ENCODE peak calls at places on chromosome 7, in five cellular contexts. O is lower lobe of right lung, Z is esophagus squamous epithelium, J is body of pancreas, R is adipocyte. L is an unnamed sample. For H3K9me3, the result is how much of the 10 kb centered on the place peaks cover.

GRCh38 chr7:84021292-84021898 is 173.2 kb downstream of the SEMA3A start:
- DNase-seq in O (no peak), Z (no peak), J (no peak), R (peak), L (no peak)

GRCh38 chr7:94436700-94437099 is 42.0 kb downstream of the COL1A2 start:
- DNase-seq in O (no peak), Z (no peak), J (no peak), R (no peak), L (no peak)

GRCh38 chr7:20596653-20597052 is 18.8 kb upstream of the ABCB5 start:
- DNase-seq in O (no peak), Z (no peak), J (no peak), R (peak), L (peak)

GRCh38 chr7:2369139-2369538 is 14.5 kb downstream of the EIF3B start:
- DNase-seq in O (no peak), Z (no peak), J (no peak), R (no peak), L (no peak)

GRCh38 chr7:8389898-8390642 is 43.3 kb upstream of the NXPH1 start:
- DNase-seq in O (no peak), Z (no peak), J (no peak), R (no peak), L (peak)

GRCh38 chr7:155449880-155450557 is 7.9 kb upstream of the EN2 start:
- DNase-seq in O (peak), Z (no peak), J (no peak), R (no peak), L (no peak)

GRCh38 chr7:132351858-132352539 is 224.3 kb downstream of the PLXNA4 start:
- DNase-seq in O (no peak), Z (no peak), J (no peak), R (no peak), L (no peak)

GRCh38 chr7:159158125-159158887 is 13.6 kb upstream of the VIPR2 start:
- DNase-seq in O (no peak), Z (no peak), J (no peak), R (no peak), L (no peak)

GRCh38 chr7:41925946-41926345 is 223.1 kb upstream of the INHBA start:
- DNase-seq in O (no peak), Z (no peak), J (no peak), R (no peak), L (no peak)

GRCh38 chr7:155344270-155344617 is 46.6 kb downstream of the INSIG1 start:
- DNase-seq in O (peak), Z (no peak), J (peak), R (no peak), L (no peak)

GRCh38 chr7:77202544-77202976 is 2.9 kb upstream of the FGL2 start:
- DNase-seq in O (no peak), Z (no peak), J (no peak), R (no peak), L (peak)

GRCh38 chr7:7977774-7978173 is 9.2 kb downstream of the GLCCI1 start:
- DNase-seq in O (no peak), Z (no peak), J (no peak), R (peak), L (no peak)

GRCh38 chr7:38881947-38882684 is 26.9 kb downstream of the VPS41 start:
- DNase-seq in O (no peak), Z (no peak), J (no peak), R (no peak), L (no peak)

GRCh38 chr7:69635572-69636190 is 37.4 kb downstream of the AUTS2 start:
- DNase-seq in O (no peak), Z (no peak), J (no peak), R (no peak), L (no peak)

GRCh38 chr7:18574235-18574540 is 78.6 kb downstream of the HDAC9 start:
- DNase-seq in O (no peak), Z (no peak), J (no peak), R (no peak), L (no peak)

GRCh38 chr7:26390016-26390415 is 98.4 kb downstream of the SNX10 start:
- DNase-seq in O (no peak), Z (no peak), J (no peak), R (no peak), L (no peak)

GRCh38 chr7:70588151-70588550 is 543.8 kb upstream of the GALNT17 start:
- DNase-seq in O (no peak), Z (no peak), J (no peak), R (no peak), L (no peak)

GRCh38 chr7:949021-949934 is 5.2 kb downstream of the ADAP1 start:
- DNase-seq in O (peak), Z (no peak), J (no peak), R (no peak), L (no peak)

GRCh38 chr7:57868771-57869483 is 418.9 kb downstream of the ZNF716 start:
- DNase-seq in O (no peak), Z (no peak), J (peak), R (no peak), L (no peak)

GRCh38 chr7:47580175-47580701 is 1.7 kb downstream of the TNS3 start:
- DNase-seq in O (peak), Z (no peak), J (peak), R (peak), L (no peak)
- H3K4me3 ChIP-seq in O (peak), Z (no peak), J (no peak), R (peak), L (peak)

DNA sequence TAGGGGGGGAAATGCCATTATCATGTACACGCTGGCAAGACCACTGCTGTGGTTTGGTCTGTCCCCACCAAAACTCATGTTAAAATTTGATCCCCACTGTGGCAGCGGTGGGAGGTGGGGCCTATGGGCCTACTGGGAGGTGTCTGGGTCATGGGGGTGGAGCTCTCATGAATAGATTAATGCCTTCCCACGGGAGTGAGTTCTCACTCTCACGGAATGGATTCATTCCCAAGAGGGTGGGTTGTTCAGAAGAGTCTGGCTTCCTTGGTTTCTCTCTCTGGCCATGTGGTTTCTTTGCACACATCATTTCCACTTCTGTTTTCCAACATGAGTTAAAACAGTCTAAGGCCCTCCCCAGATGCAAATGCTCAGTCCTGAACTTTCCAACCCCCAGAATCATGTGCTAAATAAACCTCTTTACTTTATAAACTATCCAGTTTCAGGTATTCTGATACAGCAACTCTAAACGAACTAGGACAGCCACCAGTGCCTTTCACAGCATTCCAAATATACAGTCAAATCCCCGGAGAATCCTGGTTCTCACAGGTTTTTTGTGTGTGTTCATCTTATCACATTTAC is 44.3 kb downstream of the SMURF1 start:
- DNase-seq in O (no peak), Z (no peak), J (no peak), R (no peak), L (no peak)
- H3K9me3 ChIP-seq in O (under half), Z (under half), J (under half), R (under half), L (under half)

DNA sequence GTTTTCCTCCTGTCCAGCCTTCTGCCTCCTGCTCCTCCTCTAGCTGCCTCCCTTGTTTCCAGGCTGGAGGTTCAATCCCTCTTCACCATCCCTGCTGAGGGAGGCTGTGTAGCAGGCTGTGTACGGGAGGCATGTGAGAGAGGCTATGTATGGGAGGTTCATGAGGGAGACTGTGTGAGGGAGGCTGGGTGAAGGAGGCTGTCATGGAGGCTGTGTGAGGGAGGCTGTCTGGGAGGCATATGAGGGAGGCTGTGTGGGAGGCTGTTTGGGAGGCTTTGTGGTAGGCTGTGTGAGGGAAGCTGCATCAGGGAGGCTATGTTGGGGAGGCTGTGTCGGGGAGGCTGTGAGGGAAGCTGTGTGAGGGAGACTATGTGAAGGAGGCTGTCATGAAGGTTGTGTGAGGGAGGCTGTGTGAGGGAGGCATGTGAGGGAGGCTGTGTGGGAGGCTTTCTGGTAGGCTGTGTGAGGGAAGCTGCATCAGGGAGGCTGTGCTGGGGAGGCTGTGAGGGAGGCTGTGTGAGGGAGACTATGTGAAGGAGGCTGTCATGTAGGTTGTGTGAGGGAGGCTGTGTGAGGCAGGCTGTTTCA is 123.7 kb upstream of the RNF32 start:
- DNase-seq in O (no peak), Z (no peak), J (no peak), R (no peak), L (no peak)
- H3K4me3 ChIP-seq in O (no peak), Z (no peak), J (no peak), R (no peak), L (no peak)

DNA sequence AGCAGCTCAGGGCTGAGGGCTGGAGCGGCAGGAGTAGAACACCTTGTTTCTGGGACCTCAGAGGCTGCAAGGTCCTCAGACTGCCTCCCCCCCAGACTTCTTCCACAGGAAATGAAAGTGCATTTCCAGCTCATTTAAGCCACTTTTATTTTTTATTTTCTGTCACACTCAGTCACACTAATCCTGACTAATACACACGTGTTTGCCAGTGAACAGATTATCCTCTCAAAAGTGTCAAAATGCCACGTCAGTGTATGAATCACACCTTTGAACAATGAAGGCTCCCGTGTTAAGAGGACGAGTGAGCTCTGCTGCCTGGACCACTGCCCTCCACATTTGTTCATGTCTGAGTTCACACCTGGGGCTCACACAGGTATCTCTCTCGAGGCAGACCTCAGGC is 488.5 kb downstream of the DNAJB6 start:
- DNase-seq in O (no peak), Z (no peak), J (no peak), R (no peak), L (no peak)
- H3K9me3 ChIP-seq in O (under half), Z (under half), J (under half), R (under half), L (under half)